ENCODE peak calls at places on chromosome 13, in five cellular contexts. W, U, Z, Q and F are unnamed samples.

GRCh38 chr13:106566682-106567420 is 1.1 kb downstream of the ARGLU1 start:
- DNase-seq in W (peak), U (no peak), Z (peak), Q (peak), F (peak)

GRCh38 chr13:34208326-34208725 is 390.4 kb downstream of the RFC3 start:
- DNase-seq in W (no peak), U (no peak), Z (no peak), Q (no peak), F (no peak)

GRCh38 chr13:79709526-79709925 is 228.6 kb downstream of the NDFIP2 start:
- DNase-seq in W (no peak), U (no peak), Z (no peak), Q (no peak), F (no peak)

GRCh38 chr13:35840991-35841604 is 290.1 kb downstream of the DCLK1 start:
- DNase-seq in W (no peak), U (no peak), Z (no peak), Q (no peak), F (no peak)

GRCh38 chr13:94703721-94704314 is 8.5 kb downstream of the SOX21 start:
- DNase-seq in W (no peak), U (no peak), Z (no peak), Q (no peak), F (no peak)

GRCh38 chr13:113445791-113446487 is 7.3 kb downstream of the ADPRHL1 start:
- DNase-seq in W (no peak), U (no peak), Z (no peak), Q (no peak), F (no peak)

GRCh38 chr13:88979465-88980180 is 1308.5 kb downstream of the SLITRK5 start:
- DNase-seq in W (no peak), U (no peak), Z (no peak), Q (no peak), F (no peak)

GRCh38 chr13:46756977-46757376 is 40.0 kb downstream of the ESD start:
- DNase-seq in W (no peak), U (no peak), Z (no peak), Q (no peak), F (no peak)

GRCh38 chr13:38543561-38543960 is 143.3 kb upstream of the FREM2 start:
- DNase-seq in W (no peak), U (no peak), Z (no peak), Q (no peak), F (no peak)

GRCh38 chr13:49220035-49220855 is at the start of gene MLNR:
- DNase-seq in W (peak), U (no peak), Z (peak), Q (no peak), F (peak)

GRCh38 chr13:51357928-51358595 is 18.6 kb downstream of the SERPINE3 start:
- DNase-seq in W (no peak), U (no peak), Z (no peak), Q (no peak), F (no peak)

GRCh38 chr13:59409211-59409610 is 754.5 kb downstream of the DIAPH3 start:
- DNase-seq in W (no peak), U (no peak), Z (no peak), Q (no peak), F (no peak)

GRCh38 chr13:50969691-50970090 is 60.1 kb downstream of the RNASEH2B start:
- DNase-seq in W (peak), U (no peak), Z (no peak), Q (no peak), F (no peak)

GRCh38 chr13:108496364-108497215 is 132.8 kb upstream of the MYO16 start:
- DNase-seq in W (no peak), U (no peak), Z (no peak), Q (no peak), F (no peak)

GRCh38 chr13:99417821-99418662 is 83.2 kb upstream of the TM9SF2 start:
- DNase-seq in W (peak), U (no peak), Z (no peak), Q (no peak), F (no peak)

GRCh38 chr13:99969934-99970760 is 1.4 kb downstream of the ZIC5 start:
- DNase-seq in W (peak), U (no peak), Z (no peak), Q (no peak), F (no peak)